ENCODE peak calls at places on chromosomes 13 and 19, in six cellular contexts. One of them, this sample, is unnamed.

GRCh38 chr13:90305796-90306195 is 1041.7 kb upstream of the MIR17HG start:
- DNase-seq in hepatocyte: no peak
- DNase-seq in body of pancreas: no peak
- DNase-seq in uterus: no peak
- DNase-seq in A549: no peak
- DNase-seq in psoas muscle: no peak
- DNase-seq in this sample: no peak

GRCh38 chr13:95304446-95304845 is 3.2 kb upstream of the ABCC4 start:
- DNase-seq in body of pancreas: no peak
- DNase-seq in psoas muscle: no peak
- DNase-seq in A549: no peak
- DNase-seq in hepatocyte: no peak
- DNase-seq in uterus: no peak
- DNase-seq in this sample: no peak

GRCh38 chr19:40831502-40832430 is 18.5 kb downstream of the CYP2A6 start:
- DNase-seq in psoas muscle: no peak
- DNase-seq in uterus: no peak
- DNase-seq in body of pancreas: peak; percentile 59
- DNase-seq in A549: peak; percentile 60
- DNase-seq in hepatocyte: peak; percentile 92
- DNase-seq in this sample: no peak

GRCh38 chr19:10995926-10996600 is 35.2 kb downstream of the SMARCA4 start:
- DNase-seq in hepatocyte: no peak
- DNase-seq in psoas muscle: no peak
- DNase-seq in uterus: no peak
- DNase-seq in body of pancreas: no peak
- DNase-seq in A549: no peak
- DNase-seq in this sample: no peak

GRCh38 chr13:43783820-43784219 is 3.0 kb downstream of the ENOX1 start:
- DNase-seq in body of pancreas: no peak
- DNase-seq in uterus: no peak
- DNase-seq in psoas muscle: no peak
- DNase-seq in hepatocyte: peak; percentile 28
- DNase-seq in A549: peak; percentile 9
- DNase-seq in this sample: no peak

GRCh38 chr13:112697756-112698655 is 8.2 kb downstream of the ATP11A start:
- DNase-seq in hepatocyte: no peak
- DNase-seq in A549: no peak
- DNase-seq in body of pancreas: no peak
- DNase-seq in psoas muscle: no peak
- DNase-seq in uterus: no peak
- DNase-seq in this sample: no peak

GRCh38 chr19:53908106-53908932 is 759 bp upstream of the CACNG7 start:
- DNase-seq in psoas muscle: peak; percentile 40
- DNase-seq in A549: peak; percentile 90
- DNase-seq in uterus: peak; percentile 26
- DNase-seq in hepatocyte: peak; percentile 49
- DNase-seq in body of pancreas: peak; percentile 43
- DNase-seq in this sample: no peak

GRCh38 chr13:91406619-91407018 is 8.2 kb downstream of the GPC5 start:
- DNase-seq in hepatocyte: peak; percentile 47
- DNase-seq in uterus: no peak
- DNase-seq in A549: peak; percentile 2
- DNase-seq in psoas muscle: no peak
- DNase-seq in body of pancreas: no peak
- DNase-seq in this sample: no peak

GRCh38 chr13:39998166-39998565 is 342.7 kb downstream of the COG6 start:
- DNase-seq in A549: no peak
- DNase-seq in hepatocyte: no peak
- DNase-seq in psoas muscle: no peak
- DNase-seq in uterus: no peak
- DNase-seq in body of pancreas: no peak
- DNase-seq in this sample: no peak

GRCh38 chr13:21240586-21240985 is 64.1 kb downstream of the MRPL57 start:
- DNase-seq in uterus: no peak
- DNase-seq in hepatocyte: no peak
- DNase-seq in psoas muscle: no peak
- DNase-seq in body of pancreas: no peak
- DNase-seq in A549: no peak
- DNase-seq in this sample: no peak

GRCh38 chr19:13817615-13818371 is 22.6 kb downstream of the ZSWIM4 start:
- DNase-seq in hepatocyte: peak; percentile 81
- DNase-seq in psoas muscle: no peak
- DNase-seq in uterus: no peak
- DNase-seq in body of pancreas: peak; percentile 86
- DNase-seq in A549: no peak
- DNase-seq in this sample: no peak

GRCh38 chr19:39497850-39498261 is 891 bp upstream of the DLL3 start:
- DNase-seq in uterus: no peak
- DNase-seq in hepatocyte: peak; percentile 75
- DNase-seq in body of pancreas: no peak
- DNase-seq in A549: no peak
- DNase-seq in psoas muscle: no peak
- DNase-seq in this sample: no peak

GRCh38 chr19:3783660-3784584 is 2.3 kb downstream of the MATK start:
- DNase-seq in hepatocyte: no peak
- DNase-seq in A549: no peak
- DNase-seq in psoas muscle: no peak
- DNase-seq in body of pancreas: no peak
- DNase-seq in uterus: no peak
- DNase-seq in this sample: no peak

GRCh38 chr19:55066107-55066709 is 3.3 kb upstream of the RDH13 start:
- DNase-seq in psoas muscle: no peak
- DNase-seq in body of pancreas: no peak
- DNase-seq in A549: no peak
- DNase-seq in hepatocyte: no peak
- DNase-seq in uterus: no peak
- DNase-seq in this sample: no peak

GRCh38 chr19:55067869-55068268 is 4.9 kb upstream of the RDH13 start:
- DNase-seq in uterus: no peak
- DNase-seq in body of pancreas: no peak
- DNase-seq in A549: no peak
- DNase-seq in psoas muscle: no peak
- DNase-seq in hepatocyte: no peak
- DNase-seq in this sample: no peak

GRCh38 chr19:55058781-55059610 is 4.0 kb downstream of the RDH13 start:
- DNase-seq in hepatocyte: no peak
- DNase-seq in body of pancreas: no peak
- DNase-seq in psoas muscle: no peak
- DNase-seq in A549: no peak
- DNase-seq in uterus: no peak
- DNase-seq in this sample: no peak

GRCh38 chr19:55063492-55063843 is 520 bp upstream of the RDH13 start:
- DNase-seq in hepatocyte: no peak
- DNase-seq in psoas muscle: no peak
- DNase-seq in body of pancreas: no peak
- DNase-seq in A549: no peak
- DNase-seq in uterus: no peak
- DNase-seq in this sample: no peak

DNA sequence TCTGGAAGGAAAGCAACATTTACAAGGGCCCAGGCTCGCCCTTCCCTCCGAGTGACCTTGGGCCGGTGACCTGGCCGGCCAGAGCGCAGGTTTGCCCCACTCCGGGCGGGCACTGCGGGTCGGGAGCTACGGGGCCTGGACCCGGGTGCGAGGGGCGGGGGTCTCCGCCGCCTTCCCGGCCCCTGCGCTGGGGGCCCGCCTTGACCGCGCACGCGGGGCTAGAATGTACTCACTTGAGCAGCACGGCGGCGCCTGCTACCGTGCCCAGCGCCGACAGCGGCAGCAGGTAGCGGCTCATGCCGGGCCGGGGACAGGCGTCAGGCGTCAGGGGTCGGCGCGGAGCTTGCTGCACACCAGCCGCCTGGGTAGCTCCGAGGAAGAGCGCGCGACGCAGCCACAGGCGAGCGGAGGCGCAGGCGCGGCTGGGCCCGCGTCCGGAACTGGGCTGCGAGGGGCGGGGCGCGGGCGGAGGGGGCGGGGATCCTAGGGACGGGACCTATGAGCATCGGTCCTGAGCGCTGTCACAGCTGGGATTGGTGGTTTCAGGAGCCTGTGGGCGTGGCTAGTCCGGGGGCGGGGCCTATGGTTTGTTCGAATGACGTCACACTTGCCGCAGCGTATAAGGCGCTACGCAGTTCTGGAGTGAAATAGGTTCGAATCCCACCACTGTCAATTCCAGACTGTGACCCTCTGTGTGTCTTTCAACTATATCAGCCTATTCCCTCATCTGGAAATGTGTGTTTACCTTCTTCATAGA is at the start of gene RDH13:
- DNase-seq in A549: peak; percentile 97
- DNase-seq in hepatocyte: peak; percentile 98
- DNase-seq in body of pancreas: peak; percentile 99
- DNase-seq in psoas muscle: peak; percentile 96
- DNase-seq in uterus: peak; percentile 93
- DNase-seq in this sample: peak; percentile 97
- H3K27ac ChIP-seq in A549: peak within 1 kb of the TSS; percentile 80
- H3K27ac ChIP-seq in hepatocyte: peak within 1 kb of the TSS; percentile 53
- H3K27ac ChIP-seq in body of pancreas: peak within 1 kb of the TSS; percentile 85
- H3K27ac ChIP-seq in psoas muscle: peak within 1 kb of the TSS; percentile 71
- H3K27ac ChIP-seq in uterus: peak within 1 kb of the TSS; percentile 66
- H3K27ac ChIP-seq in this sample: peak within 1 kb of the TSS; percentile 91

GRCh38 chr13:99316657-99317244 is 9.6 kb upstream of the GPR183 start:
- DNase-seq in body of pancreas: peak; percentile 69
- DNase-seq in hepatocyte: no peak
- DNase-seq in uterus: no peak
- DNase-seq in psoas muscle: peak; percentile 28
- DNase-seq in A549: no peak
- DNase-seq in this sample: no peak

GRCh38 chr13:99313941-99314340 is 6.7 kb upstream of the GPR183 start:
- DNase-seq in body of pancreas: no peak
- DNase-seq in A549: no peak
- DNase-seq in hepatocyte: no peak
- DNase-seq in psoas muscle: no peak
- DNase-seq in uterus: no peak
- DNase-seq in this sample: no peak

GRCh38 chr13:99314640-99315176 is 7.5 kb upstream of the GPR183 start:
- DNase-seq in hepatocyte: no peak
- DNase-seq in body of pancreas: no peak
- DNase-seq in psoas muscle: no peak
- DNase-seq in A549: no peak
- DNase-seq in uterus: no peak
- DNase-seq in this sample: no peak

GRCh38 chr13:99316224-99316623 is 9.0 kb upstream of the GPR183 start:
- DNase-seq in uterus: no peak
- DNase-seq in body of pancreas: no peak
- DNase-seq in hepatocyte: no peak
- DNase-seq in psoas muscle: no peak
- DNase-seq in A549: no peak
- DNase-seq in this sample: no peak

DNA sequence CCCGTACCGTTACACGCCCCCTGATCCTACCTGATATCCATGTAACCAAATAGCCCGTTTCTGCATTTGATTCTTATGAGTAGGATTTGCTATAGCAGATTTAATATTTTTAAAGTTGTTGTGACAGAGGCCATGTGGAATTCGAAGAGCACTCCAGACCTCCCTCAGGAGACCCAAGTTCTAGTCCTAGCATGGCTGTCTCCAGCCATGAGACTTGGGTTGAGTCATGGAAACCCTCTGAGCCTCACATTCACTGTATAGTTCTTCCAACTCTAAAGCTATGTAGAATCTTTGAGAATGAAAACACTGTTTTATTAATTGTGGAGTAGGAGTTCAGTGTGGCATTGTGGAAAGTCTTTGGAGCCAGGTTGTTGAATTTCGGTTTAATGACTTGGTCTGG is 8.0 kb upstream of the GPR183 start:
- DNase-seq in hepatocyte: no peak
- DNase-seq in body of pancreas: no peak
- DNase-seq in A549: no peak
- DNase-seq in psoas muscle: no peak
- DNase-seq in uterus: no peak
- DNase-seq in this sample: no peak
- H3K4me1 ChIP-seq in hepatocyte: peaks cover 4% of the 10 kb centered on the region
- H3K4me1 ChIP-seq in body of pancreas: peaks cover 9% of the 10 kb centered on the region
- H3K4me1 ChIP-seq in A549: peaks cover 7% of the 10 kb centered on the region
- H3K4me1 ChIP-seq in psoas muscle: peaks cover 24% of the 10 kb centered on the region
- H3K4me1 ChIP-seq in uterus: peaks cover 12% of the 10 kb centered on the region
- H3K4me1 ChIP-seq in this sample: peaks cover 32% of the 10 kb centered on the region

DNA sequence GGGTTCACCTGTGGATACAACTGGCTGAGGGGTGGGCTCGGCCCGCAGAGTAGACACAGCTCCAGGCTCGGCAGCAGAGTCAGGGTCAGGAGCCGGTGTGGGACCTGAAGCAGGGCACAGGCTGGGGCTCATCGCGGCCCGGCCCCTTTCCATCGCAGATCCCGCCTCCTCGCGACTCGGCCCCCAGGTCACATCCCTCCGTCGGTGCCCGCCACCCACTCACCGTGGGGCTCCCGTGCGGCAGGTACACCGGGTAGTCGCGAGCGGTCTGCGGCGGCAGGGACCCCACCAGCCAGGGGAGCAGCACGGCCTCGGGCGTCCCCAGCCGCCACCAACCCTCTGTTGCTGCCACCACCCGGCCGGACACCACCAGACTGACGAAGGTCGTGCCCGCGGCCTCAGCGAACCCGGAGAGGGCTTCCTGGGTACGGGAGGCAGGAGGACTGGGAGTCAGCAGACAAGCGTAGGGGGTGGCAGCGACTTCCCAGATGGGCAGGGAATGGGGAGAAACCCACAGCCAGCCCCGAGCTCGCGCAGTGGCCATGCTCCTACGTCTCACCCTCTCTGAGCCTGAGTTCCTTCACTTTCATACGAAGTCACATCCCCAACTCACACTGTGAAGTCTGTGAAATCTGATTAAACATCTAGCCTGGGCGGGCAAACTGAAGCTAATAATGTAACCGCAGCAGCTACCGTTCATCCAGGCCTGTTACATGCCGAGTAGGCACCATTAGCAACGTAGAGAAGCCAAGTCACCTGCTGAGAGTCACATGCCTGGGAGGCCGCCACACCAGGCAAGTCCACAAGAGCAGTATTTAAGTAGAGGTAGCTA is 3.7 kb downstream of the FUZ start:
- DNase-seq in A549: peak; percentile 60
- DNase-seq in uterus: no peak
- DNase-seq in body of pancreas: peak; percentile 60
- DNase-seq in hepatocyte: peak; percentile 67
- DNase-seq in psoas muscle: peak; percentile 72
- DNase-seq in this sample: peak; percentile 70
- TF ChIP-seq CTCF in A549: peak; percentile 15
- TF ChIP-seq CTCF in uterus: no peak
- TF ChIP-seq CTCF in body of pancreas: peak; percentile 3
- TF ChIP-seq CTCF in hepatocyte: peak; percentile 16
- TF ChIP-seq CTCF in psoas muscle: peak; percentile 27
- TF ChIP-seq CTCF in this sample: no peak

GRCh38 chr19:16626796-16627193 is 1.2 kb downstream of the MED26 start:
- DNase-seq in body of pancreas: no peak
- DNase-seq in hepatocyte: peak; percentile 24
- DNase-seq in uterus: no peak
- DNase-seq in A549: no peak
- DNase-seq in psoas muscle: no peak
- DNase-seq in this sample: no peak
- H3K27ac ChIP-seq in body of pancreas: peak overlapping the region; percentile 98
- H3K27ac ChIP-seq in hepatocyte: peak overlapping the region; percentile 84
- H3K27ac ChIP-seq in uterus: peak overlapping the region; percentile 84
- H3K27ac ChIP-seq in A549: peak overlapping the region; percentile 89
- H3K27ac ChIP-seq in psoas muscle: peak overlapping the region; percentile 98
- H3K27ac ChIP-seq in this sample: peak overlapping the region; percentile 98

DNA sequence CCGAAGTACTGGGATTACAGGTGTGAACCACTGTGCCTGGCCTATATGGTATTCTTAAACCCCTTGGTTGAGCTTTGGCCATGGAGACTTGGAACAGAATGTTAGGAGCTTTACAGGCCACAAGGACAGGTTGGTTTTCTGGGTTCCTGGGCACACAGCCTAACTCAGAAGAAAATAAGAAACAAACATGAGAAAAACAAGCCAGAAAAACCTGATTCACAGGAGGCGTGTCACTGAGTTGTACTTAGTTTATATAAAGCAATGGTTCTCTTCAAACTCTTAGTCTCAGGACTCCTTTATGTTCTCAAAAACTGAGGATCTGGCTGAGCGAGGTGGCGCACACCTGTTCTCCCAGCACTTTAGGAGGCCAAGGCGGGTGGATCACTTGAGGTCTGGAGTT is 125.1 kb upstream of the SPATA13 start:
- DNase-seq in psoas muscle: no peak
- DNase-seq in hepatocyte: no peak
- DNase-seq in body of pancreas: no peak
- DNase-seq in A549: no peak
- DNase-seq in uterus: no peak
- DNase-seq in this sample: no peak
- H3K4me1 ChIP-seq in psoas muscle: no peaks in the 10 kb centered on the region
- H3K4me1 ChIP-seq in hepatocyte: peaks cover 38% of the 10 kb centered on the region
- H3K4me1 ChIP-seq in body of pancreas: peaks cover 77% of the 10 kb centered on the region
- H3K4me1 ChIP-seq in A549: peaks cover 37% of the 10 kb centered on the region
- H3K4me1 ChIP-seq in uterus: peaks cover 6% of the 10 kb centered on the region
- H3K4me1 ChIP-seq in this sample: peaks cover 43% of the 10 kb centered on the region

This sample was measured in left ventricle myocardium inferior.